ENCODE peak calls at places on chromosomes 13 and 19, in six cellular contexts. V is heart right ventricle, T is sciatic nerve, C is SHP77, F is hypothalamus, S is HCEC 1CT. G is an unnamed sample.
A peak's percentile ranks its signal among the peaks of the same experiment; 100 is the strongest.

GRCh38 chr13:71219671-71220070 is 647.3 kb downstream of the DACH1 start:
- DNase-seq in F (no peak), T (no peak), V (no peak), C (no peak), S (no peak), G (no peak)

GRCh38 chr19:37896142-37896541 is 10.3 kb downstream of the WDR87 start:
- DNase-seq in T (no peak), S (no peak), V (no peak), F (no peak), C (no peak), G (no peak)

GRCh38 chr19:45200614-45201013 is 22.0 kb downstream of the BLOC1S3 start:
- DNase-seq in C (peak; percentile 36), F (no peak), V (peak; percentile 21), T (no peak), S (no peak), G (no peak)

GRCh38 chr19:39829702-39830275 is 4.2 kb downstream of the DYRK1B start:
- DNase-seq in C (no peak), F (no peak), V (no peak), T (peak; percentile 30), S (no peak), G (no peak)

GRCh38 chr19:38711726-38712153 is 32.5 kb downstream of the CAPN12 start:
- DNase-seq in C (no peak), V (no peak), T (no peak), F (no peak), S (peak; percentile 90), G (peak; percentile 91)

GRCh38 chr13:51000576-51001260 is 91.1 kb downstream of the RNASEH2B start:
- DNase-seq in S (peak; percentile 47), V (no peak), C (peak; percentile 55), T (no peak), F (no peak), G (no peak)

GRCh38 chr13:69243366-69243765 is 864.3 kb upstream of the ATXN8OS start:
- DNase-seq in V (no peak), T (no peak), S (no peak), F (no peak), C (peak; percentile 12), G (no peak)

GRCh38 chr13:112562254-112562653 is 25.7 kb downstream of the TUBGCP3 start:
- DNase-seq in C (no peak), S (no peak), F (no peak), V (no peak), T (no peak), G (no peak)

GRCh38 chr13:103081435-103081834 is 15.2 kb upstream of the SLC10A2 start:
- DNase-seq in S (no peak), T (no peak), C (no peak), V (no peak), F (no peak), G (no peak)

GRCh38 chr13:47399599-47399998 is 502.7 kb upstream of the HTR2A start:
- DNase-seq in T (no peak), S (no peak), F (no peak), V (no peak), C (no peak), G (no peak)

GRCh38 chr19:33831835-33832234 is 35.2 kb downstream of the KCTD15 start:
- DNase-seq in V (no peak), S (no peak), F (no peak), T (no peak), C (no peak), G (no peak)

GRCh38 chr13:44649118-44649455 is 73.0 kb upstream of the TSC22D1 start:
- DNase-seq in C (no peak), V (no peak), S (no peak), F (no peak), T (no peak), G (no peak)

GRCh38 chr13:78194904-78195639 is 276.4 kb upstream of the EDNRB start:
- DNase-seq in S (peak; percentile 69), C (no peak), F (no peak), V (no peak), T (no peak), G (no peak)

GRCh38 chr13:108929532-108929931 is 300.1 kb downstream of the MYO16 start:
- DNase-seq in S (no peak), F (no peak), V (no peak), T (no peak), C (peak; percentile 63), G (no peak)

GRCh38 chr13:42735011-42735410 is 46.4 kb upstream of the FAM216B start:
- DNase-seq in V (no peak), T (no peak), S (no peak), F (no peak), C (no peak), G (no peak)

GRCh38 chr13:82688400-82688999 is 1193.8 kb downstream of the SLITRK1 start:
- DNase-seq in F (no peak), T (no peak), C (no peak), S (peak; percentile 38), V (no peak), G (no peak)

GRCh38 chr19:29381353-29382203 is 144.2 kb upstream of the VSTM2B start:
- DNase-seq in C (no peak), S (no peak), F (no peak), T (peak; percentile 25), V (no peak), G (no peak)

GRCh38 chr19:8028951-8029491 is 23.5 kb upstream of the CCL25 start:
- DNase-seq in T (no peak), F (no peak), C (no peak), V (no peak), S (no peak), G (no peak)

GRCh38 chr19:18833849-18834643 is 2.3 kb downstream of the UPF1 start:
- DNase-seq in V (no peak), S (no peak), F (no peak), C (no peak), T (no peak), G (no peak)

GRCh38 chr19:54160948-54161347 is 1.4 kb upstream of the LENG1 start:
- DNase-seq in F (no peak), V (no peak), C (no peak), S (no peak), T (no peak), G (peak; percentile 32)

GRCh38 chr13:111850458-111850857 is 216.5 kb upstream of the SOX1 start:
- DNase-seq in F (no peak), C (no peak), V (no peak), S (no peak), T (no peak), G (no peak)

GRCh38 chr19:53432088-53432661 is 391 bp downstream of the ZNF761 start:
- DNase-seq in V (peak; percentile 21), F (no peak), C (peak; percentile 2), S (peak; percentile 31), T (peak; percentile 58), G (peak; percentile 11)